ENCODE peak calls at places on chromosomes 4 and X, in seven cellular contexts. W is breast epithelium; C is suprapubic skin; O is left ventricle myocardium inferior; G is uterus; M is CD8-positive, alpha-beta memory T cell; X is right lobe of liver. N is an unnamed sample.

GRCh38 chr4:144820115-144820514 is 174.2 kb downstream of the HHIP start:
- DNase-seq in M (no peak), C (no peak), W (no peak), G (no peak), O (no peak), X (no peak), N (no peak)

GRCh38 chrX:1222511-1223252 is 10.2 kb upstream of the CRLF2 start:
- DNase-seq in C (peak; percentile 4), M (no peak), W (no peak), O (no peak), G (no peak), X (no peak), N (no peak)

GRCh38 chr4:156718226-156718625 is 253.4 kb downstream of the PDGFC start:
- DNase-seq in O (no peak), X (no peak), W (no peak), G (no peak), C (no peak), M (no peak), N (no peak)

GRCh38 chr4:75708218-75708691 is 16.1 kb upstream of the USO1 start:
- DNase-seq in W (no peak), X (no peak), O (no peak), M (peak; percentile 10), G (no peak), C (no peak), N (no peak)

GRCh38 chr4:42396361-42397255 is 680 bp upstream of the SHISA3 start:
- DNase-seq in X (no peak), G (no peak), O (no peak), W (no peak), M (no peak), C (no peak), N (no peak)

GRCh38 chrX:69503228-69503834 is 795 bp upstream of the NALF2 start:
- DNase-seq in G (no peak), O (no peak), M (no peak), X (no peak), C (no peak), W (no peak), N (no peak)

GRCh38 chr4:92522371-92522770 is 218.6 kb downstream of the GRID2 start:
- DNase-seq in X (no peak), C (no peak), G (no peak), M (no peak), O (no peak), W (no peak), N (no peak)

GRCh38 chr4:103032575-103032974 is 13.1 kb upstream of the SLC9B1 start:
- DNase-seq in G (no peak), W (no peak), M (no peak), O (no peak), X (no peak), C (no peak), N (no peak)

GRCh38 chr4:17957689-17958088 is 63.9 kb downstream of the LCORL start:
- DNase-seq in G (no peak), O (no peak), M (no peak), C (no peak), W (no peak), X (no peak), N (no peak)

GRCh38 chrX:15985937-15986336 is 131.3 kb upstream of the AP1S2 start:
- DNase-seq in M (no peak), X (no peak), W (no peak), G (no peak), O (no peak), C (no peak), N (no peak)

GRCh38 chr4:85776579-85776978 is 301.6 kb downstream of the ARHGAP24 start:
- DNase-seq in W (no peak), G (no peak), C (no peak), X (no peak), O (no peak), M (no peak), N (no peak)

GRCh38 chr4:40918330-40918729 is 168.6 kb downstream of the NSUN7 start:
- DNase-seq in O (peak; percentile 68), X (peak; percentile 89), G (peak; percentile 73), C (peak; percentile 86), W (peak; percentile 55), M (no peak), N (peak; percentile 80)

GRCh38 chr4:83221897-83222441 is 62.6 kb downstream of the COQ2 start:
- DNase-seq in X (no peak), G (no peak), W (no peak), C (no peak), M (no peak), O (no peak), N (no peak)
- H3K4me1 ChIP-seq in X (no peaks in the 10 kb centered on the region), G (no peaks in the 10 kb centered on the region), W (no peaks in the 10 kb centered on the region), C (peaks cover 20% of the 10 kb centered on the region), M (peaks cover 46% of the 10 kb centered on the region), O (no peaks in the 10 kb centered on the region), N (no peaks in the 10 kb centered on the region)

DNA sequence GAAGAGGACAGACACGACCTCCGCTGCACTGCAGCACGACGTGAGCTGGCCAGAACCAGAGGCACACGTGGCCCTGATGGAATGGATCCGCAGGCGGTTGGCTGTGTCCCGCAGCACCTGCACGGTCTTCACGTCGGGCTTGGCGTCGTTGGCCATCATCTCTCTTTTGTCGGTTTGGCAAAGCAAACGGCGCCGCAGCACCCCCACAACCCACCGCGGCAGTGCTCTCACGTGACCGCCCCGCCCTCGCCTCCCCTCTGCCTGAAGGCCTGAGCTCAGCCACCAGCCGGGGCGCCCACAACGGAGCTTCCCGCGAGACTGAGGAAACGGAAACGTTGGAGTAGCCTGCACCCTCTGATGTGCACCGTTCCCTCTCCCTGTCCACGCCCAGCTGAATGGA is at the start of gene TKTL2:
- DNase-seq in G (no peak), W (no peak), C (no peak), O (no peak), X (no peak), M (no peak), N (peak; percentile 76)
- H3K27ac ChIP-seq in G (no peak within 1 kb of the TSS), W (no peak within 1 kb of the TSS), C (no peak within 1 kb of the TSS), O (no peak within 1 kb of the TSS), X (no peak within 1 kb of the TSS), M (no peak within 1 kb of the TSS), N (no peak within 1 kb of the TSS)

GRCh38 chr4:187477224-187477623 is 518.3 kb upstream of the ZFP42 start:
- DNase-seq in O (no peak), G (no peak), M (no peak), X (no peak), C (no peak), W (no peak), N (no peak)

GRCh38 chr4:187475901-187476300 is 519.7 kb upstream of the ZFP42 start:
- DNase-seq in W (no peak), C (no peak), G (no peak), X (no peak), O (no peak), M (no peak), N (no peak)

GRCh38 chr4:187474238-187474637 is 521.3 kb upstream of the ZFP42 start:
- DNase-seq in G (no peak), C (no peak), O (no peak), X (no peak), W (no peak), M (no peak), N (no peak)

GRCh38 chr4:187480146-187481145 is 515.1 kb upstream of the ZFP42 start:
- DNase-seq in G (no peak), W (peak; percentile 76), X (no peak), O (no peak), C (no peak), M (no peak), N (no peak)

DNA sequence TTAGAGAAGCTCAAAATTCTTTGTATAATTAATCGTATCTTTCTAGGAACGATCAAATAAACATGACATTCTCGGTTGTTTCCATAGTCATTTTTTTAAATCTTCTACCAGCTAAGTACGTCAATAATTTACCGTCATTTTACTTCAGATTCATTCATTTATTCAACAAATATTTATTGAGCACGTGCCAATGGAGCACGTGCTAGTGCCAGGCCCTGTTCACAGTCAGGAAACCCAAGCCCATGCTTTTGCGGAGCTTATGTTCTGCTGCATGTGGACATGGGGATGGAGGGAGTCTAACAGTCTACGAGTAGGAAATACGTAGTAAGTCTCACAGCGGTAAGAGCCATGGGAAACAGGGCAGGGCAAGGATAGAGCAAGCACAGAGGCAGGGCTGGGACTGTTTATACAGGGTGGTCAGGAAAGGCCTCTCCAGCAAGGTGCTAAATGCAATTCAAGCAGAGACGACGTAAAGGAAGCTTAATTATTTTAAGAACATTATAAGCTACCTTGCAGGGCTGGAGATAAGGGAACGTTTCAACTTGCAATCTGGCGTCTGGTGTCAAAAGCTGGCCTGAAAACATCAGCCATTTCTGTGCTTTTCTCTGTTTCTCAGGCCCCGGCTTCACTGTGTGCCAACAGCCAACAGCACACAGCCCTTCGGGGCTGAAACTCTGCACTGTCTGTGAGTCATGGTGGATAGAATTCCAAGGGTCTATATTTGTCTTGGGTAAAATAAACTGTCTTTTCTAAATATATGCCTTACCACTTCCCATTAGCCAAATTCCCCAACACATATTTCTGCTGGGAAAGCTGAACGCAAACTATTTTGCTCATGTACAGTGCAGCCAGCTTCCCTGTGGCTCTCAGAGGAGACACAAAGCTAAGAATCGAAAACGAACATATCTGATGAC is 517.0 kb upstream of the ZFP42 start:
- DNase-seq in G (no peak), C (no peak), W (no peak), M (no peak), O (no peak), X (no peak), N (peak; percentile 76)
- H3K4me3 ChIP-seq in G (no peak overlapping the region), C (no peak overlapping the region), W (no peak overlapping the region), M (no peak overlapping the region), O (no peak overlapping the region), X (no peak overlapping the region), N (no peak overlapping the region)

DNA sequence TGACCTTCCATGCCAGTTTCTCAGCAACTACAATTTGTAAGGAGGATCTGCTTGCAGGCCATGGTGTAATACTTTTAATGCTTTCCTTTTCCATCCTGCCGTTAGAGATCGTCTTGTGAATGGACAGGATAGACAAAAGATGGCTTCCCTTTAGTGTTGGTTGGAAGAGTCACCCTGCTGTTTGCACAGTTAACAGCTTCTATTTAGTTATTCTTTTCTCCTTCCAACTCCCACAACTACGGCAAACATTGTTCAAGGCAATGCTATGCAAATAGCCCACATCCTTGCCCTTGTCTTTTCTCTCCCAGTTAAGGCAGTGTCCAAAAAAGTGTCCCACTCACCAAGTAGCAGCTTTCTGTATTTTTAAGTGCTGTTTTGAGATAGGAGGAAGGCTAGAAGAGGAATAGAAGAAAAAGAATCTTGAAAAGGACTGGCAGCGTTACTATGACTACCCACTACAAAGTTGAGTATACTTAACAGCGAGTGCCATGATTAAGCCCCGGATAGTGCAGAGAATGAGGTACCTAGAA is 12.1 kb upstream of the RUFY3 start:
- DNase-seq in C (no peak), W (no peak), O (no peak), G (no peak), M (no peak), X (no peak), N (no peak)
- H3K4me1 ChIP-seq in C (peaks cover 60% of the 10 kb centered on the region), W (no peaks in the 10 kb centered on the region), O (peaks cover 44% of the 10 kb centered on the region), G (no peaks in the 10 kb centered on the region), M (peaks cover 27% of the 10 kb centered on the region), X (peaks cover 36% of the 10 kb centered on the region), N (peaks cover 3% of the 10 kb centered on the region)

GRCh38 chr4:33628296-33628695 is 2616.0 kb downstream of the ARAP2 start:
- DNase-seq in G (no peak), W (no peak), M (no peak), O (no peak), X (no peak), C (no peak), N (no peak)
- H3K27ac ChIP-seq in G (no peak overlapping the region), W (no peak overlapping the region), M (no peak overlapping the region), O (no peak overlapping the region), X (no peak overlapping the region), C (no peak overlapping the region), N (no peak overlapping the region)

DNA sequence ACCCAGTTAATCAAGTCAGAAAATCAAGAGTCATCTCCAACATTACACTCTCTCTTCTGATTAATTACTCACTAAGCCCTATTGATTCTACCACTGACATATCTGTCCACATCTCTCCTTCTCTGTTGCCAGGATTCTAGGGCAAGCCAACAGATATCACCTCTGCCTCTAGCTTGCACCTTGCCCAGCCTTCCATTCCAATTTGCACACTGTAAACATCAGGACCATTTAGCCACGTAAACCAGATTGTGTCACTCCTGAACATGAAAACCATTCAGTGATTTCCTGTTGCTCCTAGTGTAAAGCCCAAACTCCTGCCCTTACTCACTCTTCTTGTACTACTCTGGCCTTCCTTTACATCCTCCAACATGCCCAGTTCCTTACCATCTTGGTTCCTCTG is 68.0 kb upstream of the PLS3 start:
- DNase-seq in G (no peak), O (no peak), W (no peak), M (no peak), X (peak; percentile 59), C (no peak), N (no peak)
- H3K4me3 ChIP-seq in G (no peak overlapping the region), O (no peak overlapping the region), W (no peak overlapping the region), M (no peak overlapping the region), X (no peak overlapping the region), C (no peak overlapping the region), N (no peak overlapping the region)

N was measured in aorta.